ENCODE peak calls at places on chromosomes 5 and 9, in four cellular contexts. D is GM12878, K is HepG2, R is K562. U is an unnamed sample.

GRCh38 chr9:114694146-114694545 is 12.2 kb upstream of the TEX48 start:
- DNase-seq in D (no peak), K (no peak), R (no peak), U (no peak)

GRCh38 chr9:125984461-125984860 is 237.3 kb downstream of the PBX3 start:
- DNase-seq in D (no peak), K (no peak), R (no peak), U (no peak)

GRCh38 chr9:93698140-93698908 is 121.9 kb downstream of the PHF2 start:
- DNase-seq in D (no peak), K (no peak), R (no peak), U (no peak)

GRCh38 chr9:136117291-136118060 is 1.2 kb downstream of the TMEM250 start:
- DNase-seq in D (no peak), K (peak), R (peak), U (no peak)

GRCh38 chr5:7756453-7756852 is 94.5 kb downstream of the CFAP90 start:
- DNase-seq in D (no peak), K (no peak), R (no peak), U (no peak)

GRCh38 chr5:103414598-103414997 is 148.0 kb downstream of the NUDT12 start:
- DNase-seq in D (no peak), K (peak), R (no peak), U (no peak)

GRCh38 chr5:17343675-17344074 is 126.2 kb downstream of the BASP1 start:
- DNase-seq in D (peak), K (no peak), R (no peak), U (peak)

GRCh38 chr9:34611251-34611810 is 566 bp downstream of the RPP25L start:
- DNase-seq in D (no peak), K (no peak), R (no peak), U (no peak)

GRCh38 chr5:168106008-168106761 is 185.3 kb upstream of the WWC1 start:
- DNase-seq in D (no peak), K (peak), R (no peak), U (no peak)

GRCh38 chr5:66010476-66010875 is 84.1 kb downstream of the ERBIN start:
- DNase-seq in D (peak), K (no peak), R (no peak), U (no peak)

GRCh38 chr5:64532657-64533056 is 26.8 kb downstream of the RGS7BP start:
- DNase-seq in D (no peak), K (no peak), R (no peak), U (no peak)

DNA sequence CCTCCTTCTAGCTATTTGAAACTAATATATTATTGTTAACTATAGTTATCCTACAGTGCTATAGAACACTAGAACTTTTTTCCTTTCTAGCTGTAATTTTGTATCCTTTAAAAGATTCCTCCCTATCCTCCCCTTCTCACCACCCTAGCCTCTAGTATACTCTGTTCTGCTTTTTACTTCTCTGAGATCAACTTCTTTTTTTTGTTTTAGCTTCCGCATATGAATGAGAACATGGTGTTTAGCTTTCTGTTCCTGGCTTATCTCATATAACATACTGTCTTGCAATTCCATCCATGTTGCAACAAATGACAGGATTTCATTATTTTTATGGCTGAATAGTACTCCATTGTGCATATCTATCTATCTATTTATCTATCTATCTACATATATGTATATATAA is 126.0 kb upstream of the MAN2A1 start:
- DNase-seq in D (no peak), K (no peak), R (no peak), U (no peak)
- TF ChIP-seq ATF3 in D (no peak), K (no peak), R (no peak), U (no peak)

DNA sequence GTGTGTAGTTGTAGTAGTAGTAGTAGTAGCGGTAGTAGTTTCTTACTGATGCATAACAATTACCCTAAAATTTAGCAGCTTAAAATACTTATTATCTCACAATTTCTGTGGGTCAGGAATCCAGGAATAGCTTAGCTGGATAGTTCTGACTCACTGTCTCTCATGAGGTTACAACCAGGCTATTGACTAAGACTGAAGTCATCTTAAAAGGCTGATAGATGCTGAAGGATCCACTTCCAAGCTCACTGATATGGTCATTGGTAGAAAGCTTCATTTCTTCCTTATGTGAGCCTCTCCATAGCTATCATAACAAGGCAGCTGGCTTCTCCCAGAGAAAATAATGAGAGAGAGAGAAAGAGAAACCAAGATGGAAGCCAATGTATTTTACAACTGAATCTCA is 147.5 kb upstream of the FBXL17 start:
- DNase-seq in D (no peak), K (no peak), R (no peak), U (no peak)
- TF ChIP-seq MAX in D (no peak), K (no peak), R (no peak), U (no peak)

GRCh38 chr9:35829084-35829763 is at the start of gene TMEM8B:
- DNase-seq in D (no peak), K (peak), R (peak), U (peak)

GRCh38 chr9:35829764-35830096 is 702 bp downstream of the TMEM8B start:
- DNase-seq in D (no peak), K (peak), R (no peak), U (no peak)

GRCh38 chr9:35831040-35831439 is 2.0 kb downstream of the TMEM8B start:
- DNase-seq in D (no peak), K (no peak), R (no peak), U (no peak)

GRCh38 chr9:35827486-35827885 is 1.0 kb downstream of the FAM221B start:
- DNase-seq in D (no peak), K (no peak), R (no peak), U (no peak)

DNA sequence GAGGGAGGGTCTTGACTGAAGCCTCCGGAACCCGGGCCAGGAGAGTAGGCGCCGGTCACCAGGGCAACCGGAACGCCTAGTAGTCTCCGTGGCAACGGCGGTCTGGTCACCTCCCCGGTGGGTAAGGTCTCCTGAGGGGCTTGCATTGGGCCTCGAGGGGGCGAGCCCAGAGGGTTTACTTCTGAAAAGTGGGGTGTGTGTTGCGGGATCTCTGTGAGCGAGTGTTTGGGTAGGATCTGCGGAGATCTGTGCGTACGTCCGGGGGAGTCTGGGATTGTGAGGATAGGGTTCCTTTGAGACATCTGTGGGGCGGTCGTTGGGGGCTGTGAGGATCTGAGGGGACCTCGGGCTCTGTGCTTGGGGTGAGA is at the start of gene FAM221B:
- DNase-seq in D (no peak), K (no peak), R (no peak), U (no peak)
- TF ChIP-seq ZBTB33 in D (no peak), K (no peak), R (peak), U (no peak)

GRCh38 chr9:92489209-92489608 is 6.9 kb upstream of the ASPN start:
- DNase-seq in D (no peak), K (no peak), R (no peak), U (no peak)
- TF ChIP-seq ATF3 in D (no peak), K (no peak), R (no peak), U (no peak)